ENCODE peak calls at places on chromosomes 11 and 22, in nine cellular contexts. K, O, Z, Y, V, N, T, L and W are unnamed samples. For H3K4me1, the result is how much of the 10 kb centered on the place peaks cover.

GRCh38 chr11:128188346-128189115 is 398.8 kb downstream of the ETS1 start:
- DNase-seq in K (no peak), O (no peak), Z (peak), Y (peak), V (no peak), N (no peak), T (no peak), L (no peak), W (no peak)

GRCh38 chr22:47287516-47287915 is 525.1 kb downstream of the TBC1D22A start:
- DNase-seq in K (no peak), O (no peak), Z (no peak), Y (no peak), V (no peak), N (no peak), T (no peak), L (no peak), W (no peak)

GRCh38 chr11:102926517-102926916 is 29.0 kb downstream of the MMP13 start:
- DNase-seq in K (no peak), O (no peak), Z (no peak), Y (no peak), V (no peak), N (no peak), T (no peak), L (no peak), W (no peak)

GRCh38 chr11:65861165-65861505 is 902 bp downstream of the MUS81 start:
- DNase-seq in K (no peak), O (peak), Z (no peak), Y (no peak), V (no peak), N (peak), T (peak), L (no peak), W (no peak)

GRCh38 chr11:29135504-29135903 is 881.3 kb downstream of the KCNA4 start:
- DNase-seq in K (no peak), O (no peak), Z (no peak), Y (peak), V (no peak), N (no peak), T (no peak), L (peak), W (no peak)

GRCh38 chr22:43570531-43571144 is 158.8 kb downstream of the MPPED1 start:
- DNase-seq in K (no peak), O (peak), Z (peak), Y (no peak), V (no peak), N (no peak), T (no peak), L (no peak), W (peak)

GRCh38 chr11:131033151-131033651 is 116.9 kb upstream of the SNX19 start:
- DNase-seq in K (no peak), O (no peak), Z (peak), Y (peak), V (no peak), N (no peak), T (no peak), L (peak), W (peak)

GRCh38 chr11:65915821-65916251 is 3.0 kb downstream of the C11orf68 start:
- DNase-seq in K (peak), O (no peak), Z (peak), Y (peak), V (peak), N (no peak), T (peak), L (peak), W (peak)

GRCh38 chr22:28112548-28113043 is 193.5 kb upstream of the PITPNB start:
- DNase-seq in K (no peak), O (peak), Z (peak), Y (peak), V (peak), N (peak), T (no peak), L (peak), W (peak)

GRCh38 chr22:19035474-19036228 is 86.6 kb downstream of the DGCR2 start:
- DNase-seq in K (no peak), O (peak), Z (peak), Y (no peak), V (no peak), N (no peak), T (no peak), L (no peak), W (peak)

GRCh38 chr22:22983123-22983522 is 87.2 kb upstream of the GNAZ start:
- DNase-seq in K (no peak), O (no peak), Z (no peak), Y (no peak), V (no peak), N (no peak), T (no peak), L (no peak), W (no peak)

GRCh38 chr11:78039391-78039918 is 16.4 kb upstream of the KCTD14 start:
- DNase-seq in K (no peak), O (no peak), Z (no peak), Y (no peak), V (no peak), N (no peak), T (no peak), L (no peak), W (no peak)
- H3K4me1 ChIP-seq in K (under half), O (under half), Z (under half), Y (under half), V (under half), N (under half), T (under half), L (under half), W (under half)

DNA sequence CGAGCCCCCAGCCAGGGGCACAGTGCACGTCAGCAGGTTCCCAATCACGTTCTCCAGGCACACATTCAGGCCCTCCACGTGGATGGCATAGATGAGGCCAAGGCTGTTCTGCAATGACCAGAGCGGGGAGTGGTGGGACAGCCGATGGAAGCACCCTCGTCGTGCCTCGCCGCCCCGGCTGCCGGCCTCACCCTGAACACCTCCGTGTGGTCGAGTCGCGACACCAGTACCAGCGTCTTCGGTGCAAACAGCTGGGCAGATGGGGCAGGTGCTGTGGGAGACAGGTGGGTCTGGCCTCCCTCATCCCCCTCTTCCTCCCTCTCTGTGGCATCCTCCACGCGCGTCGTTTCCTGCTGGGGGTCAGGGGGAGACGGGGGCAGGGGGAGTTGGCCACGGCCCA is 7.5 kb downstream of the SBF1 start:
- DNase-seq in K (no peak), O (no peak), Z (no peak), Y (no peak), V (no peak), N (no peak), T (no peak), L (no peak), W (no peak)
- H3K4me1 ChIP-seq in K (under half), O (under half), Z (under half), Y (under half), V (under half), N (under half), T (under half), L (under half), W (under half)

GRCh38 chr11:117820516-117820915 is 4.0 kb downstream of the FXYD2 start:
- DNase-seq in K (no peak), O (no peak), Z (peak), Y (no peak), V (no peak), N (no peak), T (no peak), L (no peak), W (peak)

GRCh38 chr11:117821431-117821830 is 3.1 kb downstream of the FXYD2 start:
- DNase-seq in K (no peak), O (no peak), Z (no peak), Y (no peak), V (no peak), N (no peak), T (no peak), L (no peak), W (no peak)

GRCh38 chr11:117818036-117818858 is 6.3 kb downstream of the FXYD2 start:
- DNase-seq in K (no peak), O (no peak), Z (no peak), Y (no peak), V (no peak), N (no peak), T (no peak), L (peak), W (no peak)

GRCh38 chr11:117819096-117820040 is 5.2 kb downstream of the FXYD2 start:
- DNase-seq in K (peak), O (peak), Z (peak), Y (peak), V (peak), N (peak), T (no peak), L (peak), W (peak)

GRCh38 chr11:117820071-117820470 is 4.5 kb downstream of the FXYD2 start:
- DNase-seq in K (no peak), O (no peak), Z (no peak), Y (no peak), V (no peak), N (peak), T (no peak), L (no peak), W (peak)
- H3K4me1 ChIP-seq in K (under half), O (under half), Z (under half), Y (under half), V (under half), N (under half), T (half or more), L (under half), W (under half)

GRCh38 chr22:20523118-20523983 is 15.9 kb downstream of the MED15 start:
- DNase-seq in K (no peak), O (no peak), Z (no peak), Y (peak), V (no peak), N (no peak), T (no peak), L (peak), W (no peak)
- H3K4me1 ChIP-seq in K (under half), O (under half), Z (under half), Y (half or more), V (under half), N (under half), T (half or more), L (under half), W (under half)

GRCh38 chr11:10328314-10329090 is 23.6 kb downstream of the ADM start:
- DNase-seq in K (no peak), O (no peak), Z (no peak), Y (peak), V (no peak), N (peak), T (no peak), L (peak), W (no peak)

GRCh38 chr11:10327254-10327653 is 22.4 kb downstream of the ADM start:
- DNase-seq in K (no peak), O (no peak), Z (no peak), Y (peak), V (no peak), N (no peak), T (no peak), L (peak), W (no peak)

GRCh38 chr11:10325398-10326079 is 20.7 kb downstream of the ADM start:
- DNase-seq in K (no peak), O (no peak), Z (no peak), Y (peak), V (no peak), N (no peak), T (no peak), L (peak), W (no peak)

GRCh38 chr11:10324474-10324873 is 19.6 kb downstream of the ADM start:
- DNase-seq in K (no peak), O (no peak), Z (no peak), Y (peak), V (no peak), N (no peak), T (no peak), L (peak), W (no peak)

DNA sequence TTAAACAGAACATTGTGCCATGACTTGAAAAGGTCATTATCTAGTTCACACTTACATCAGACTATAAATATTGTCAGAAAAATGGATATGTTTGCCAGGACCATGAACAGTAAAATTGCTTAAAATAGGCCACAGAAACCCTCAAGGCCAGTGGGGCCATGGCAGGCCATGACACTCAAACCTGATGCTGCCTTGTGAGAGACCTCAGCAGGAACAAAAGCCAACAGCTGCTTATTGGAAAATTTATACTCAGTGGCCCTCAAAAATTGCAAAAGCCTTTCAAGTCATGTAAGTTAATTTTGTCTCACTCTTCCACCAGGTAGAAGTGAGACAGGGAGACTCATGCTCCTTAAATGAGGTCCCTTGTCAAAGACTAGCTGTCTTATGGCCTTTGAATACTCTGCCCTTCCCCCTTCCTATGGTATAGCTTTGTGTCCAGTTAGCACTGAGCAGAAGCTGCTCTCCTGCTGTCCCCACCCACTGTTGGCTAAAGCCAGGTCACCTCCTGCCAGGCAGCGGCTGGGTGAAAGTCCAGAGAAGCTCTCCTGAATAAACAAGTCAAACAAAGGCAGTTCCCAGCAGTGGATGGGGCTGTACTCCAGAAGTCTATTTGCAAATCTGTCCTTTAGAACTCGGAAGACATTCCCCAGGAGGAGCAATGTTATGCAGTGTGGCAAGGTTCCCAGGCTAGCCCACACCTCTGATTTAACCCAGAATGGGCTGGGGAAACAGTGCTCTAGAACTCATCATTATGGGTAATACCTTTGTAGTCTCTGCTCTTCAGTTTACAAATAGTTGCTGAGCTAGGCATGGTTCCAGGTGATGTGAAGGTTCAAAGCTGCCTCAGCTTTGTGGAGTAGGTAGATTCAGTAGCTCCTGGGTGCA is 21.4 kb downstream of the ADM start:
- DNase-seq in K (no peak), O (no peak), Z (no peak), Y (peak), V (no peak), N (peak), T (peak), L (no peak), W (peak)
- H3K4me1 ChIP-seq in K (under half), O (under half), Z (under half), Y (half or more), V (under half), N (under half), T (half or more), L (half or more), W (under half)

GRCh38 chr11:62535802-62536201 is 10.8 kb downstream of the AHNAK start:
- DNase-seq in K (no peak), O (no peak), Z (no peak), Y (peak), V (no peak), N (peak), T (no peak), L (no peak), W (no peak)

GRCh38 chr11:62534779-62535545 is 11.6 kb downstream of the AHNAK start:
- DNase-seq in K (no peak), O (no peak), Z (no peak), Y (no peak), V (no peak), N (no peak), T (no peak), L (no peak), W (no peak)

GRCh38 chr11:62538470-62539237 is 8.0 kb downstream of the AHNAK start:
- DNase-seq in K (no peak), O (no peak), Z (no peak), Y (peak), V (no peak), N (peak), T (no peak), L (no peak), W (no peak)

GRCh38 chr11:62539238-62539925 is 7.2 kb downstream of the AHNAK start:
- DNase-seq in K (no peak), O (peak), Z (no peak), Y (peak), V (peak), N (peak), T (no peak), L (peak), W (peak)

DNA sequence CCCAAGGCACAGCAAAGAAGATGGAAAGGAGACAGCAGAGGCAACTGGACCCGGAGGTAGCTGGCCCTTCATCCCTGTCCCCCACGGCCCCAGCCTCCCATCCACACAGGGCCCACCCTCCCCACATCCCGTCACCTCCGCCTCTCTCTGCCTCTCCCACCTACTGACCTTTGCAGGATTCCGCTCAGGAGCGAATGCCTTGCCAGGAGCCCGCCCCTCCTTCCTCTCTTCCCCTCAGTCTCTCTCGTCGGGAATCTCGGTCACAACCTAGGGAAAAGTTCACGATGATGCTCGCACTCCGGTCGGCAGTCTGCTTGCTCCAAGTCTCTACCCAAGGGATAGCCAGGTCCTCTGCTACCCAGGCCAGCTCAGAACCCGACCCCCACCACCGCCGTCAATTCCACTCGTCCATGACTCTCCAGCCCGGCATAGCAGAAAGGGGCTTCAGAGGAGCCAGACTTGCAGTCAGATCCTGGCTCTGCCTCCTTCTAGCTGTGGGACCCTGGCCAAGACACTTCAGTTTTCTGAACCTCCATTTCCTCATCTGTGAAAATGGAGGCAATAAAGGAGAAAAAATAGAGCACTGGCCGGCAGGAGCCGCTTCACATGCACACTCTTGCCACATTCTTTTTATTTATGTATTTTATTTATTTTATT is 10.2 kb downstream of the AHNAK start:
- DNase-seq in K (no peak), O (no peak), Z (peak), Y (peak), V (no peak), N (no peak), T (no peak), L (no peak), W (peak)
- H3K4me1 ChIP-seq in K (half or more), O (under half), Z (under half), Y (under half), V (under half), N (under half), T (under half), L (under half), W (under half)

DNA sequence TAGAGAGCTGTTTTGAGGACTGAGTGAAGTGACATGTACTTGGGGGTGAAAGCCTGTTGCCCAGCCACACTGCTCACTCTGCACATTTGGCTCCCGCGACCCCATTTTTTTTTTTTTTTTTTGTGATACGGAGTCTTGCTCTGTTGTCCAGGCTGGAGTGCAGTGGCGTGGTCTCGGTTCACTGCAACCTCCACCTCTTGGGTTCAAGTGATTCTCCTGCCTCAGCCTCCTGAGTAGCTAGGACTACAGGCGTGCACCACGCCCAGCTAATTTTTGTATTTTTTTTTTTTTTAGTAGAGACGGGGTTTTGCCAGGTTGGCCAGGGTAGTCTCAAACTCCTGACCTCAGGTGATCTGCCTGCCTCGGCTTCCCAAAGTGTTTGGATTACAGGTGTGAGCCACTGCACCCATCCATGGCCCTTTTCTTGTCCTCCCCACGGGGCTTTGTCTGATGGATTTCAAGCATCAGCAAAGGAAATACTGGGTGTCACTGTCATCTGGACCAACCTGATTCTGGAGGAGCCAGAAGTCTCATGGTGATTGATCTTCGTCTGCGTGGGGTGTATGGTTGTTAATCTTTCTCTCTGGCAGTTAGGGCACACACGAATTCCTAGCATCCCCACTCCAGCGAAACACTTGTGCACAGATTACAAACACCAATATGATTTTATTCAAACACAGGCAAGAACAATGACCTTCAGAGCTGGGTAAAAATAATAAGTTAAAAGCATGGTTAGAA is 3.4 kb upstream of the UCP3 start:
- DNase-seq in K (no peak), O (no peak), Z (no peak), Y (no peak), V (no peak), N (no peak), T (no peak), L (no peak), W (no peak)
- H3K4me1 ChIP-seq in K (under half), O (under half), Z (under half), Y (under half), V (under half), N (under half), T (under half), L (under half), W (under half)

DNA sequence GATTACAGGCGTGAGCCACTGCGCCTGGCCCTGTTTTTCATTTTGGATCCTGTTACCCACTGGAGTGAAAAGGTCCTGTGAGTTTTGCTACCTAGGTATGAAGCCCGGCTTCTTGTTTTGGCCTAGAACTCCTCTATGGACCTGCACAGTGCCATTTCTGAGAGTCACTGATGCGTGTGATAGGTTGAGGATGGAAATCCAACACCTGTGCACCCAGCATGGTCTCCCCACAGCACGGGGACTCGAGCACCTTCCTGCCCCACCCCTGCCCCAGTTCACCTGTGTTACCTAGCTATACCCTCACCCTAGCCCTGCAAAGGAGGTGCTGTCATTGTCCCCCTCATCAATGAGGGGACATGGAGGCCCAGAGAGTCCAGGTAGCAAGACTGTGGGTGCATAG is 5.1 kb downstream of the FBLN1 start:
- DNase-seq in K (no peak), O (no peak), Z (no peak), Y (no peak), V (no peak), N (no peak), T (no peak), L (no peak), W (no peak)
- H3K4me1 ChIP-seq in K (under half), O (half or more), Z (half or more), Y (half or more), V (under half), N (under half), T (under half), L (under half), W (under half)

GRCh38 chr22:36236338-36237319 is 2.7 kb downstream of the APOL2 start:
- DNase-seq in K (no peak), O (peak), Z (no peak), Y (no peak), V (no peak), N (peak), T (no peak), L (no peak), W (no peak)
- H3K4me1 ChIP-seq in K (under half), O (under half), Z (under half), Y (under half), V (under half), N (under half), T (under half), L (under half), W (under half)